ENCODE peak calls at places on chromosomes 13 and 19, in nine cellular contexts. K is mesothelial cell of epicardium; U is RWPE1; B is astrocyte of the spinal cord; V is CD4-positive, alpha-beta T cell; A is ascending aorta; I is bronchial epithelial cell; J is tibial artery; T is glutamatergic neuron. S is an unnamed sample.

GRCh38 chr13:33838567-33839131 is 20.7 kb downstream of the RFC3 start:
- DNase-seq in A (no peak), U (no peak), B (no peak), J (no peak), T (no peak), I (no peak), V (no peak), K (no peak), S (no peak)

GRCh38 chr13:99991013-99991805 is 9.6 kb downstream of the ZIC2 start:
- DNase-seq in T (peak; percentile 19), V (no peak), B (peak; percentile 56), K (no peak), U (no peak), I (no peak), A (no peak), J (no peak), S (peak; percentile 74)

GRCh38 chr19:45050036-45050435 is 11.2 kb downstream of the CLASRP start:
- DNase-seq in I (peak; percentile 70), V (no peak), J (no peak), K (no peak), A (no peak), U (no peak), B (no peak), T (no peak), S (no peak)

GRCh38 chr13:67052550-67053237 is 177.4 kb downstream of the PCDH9 start:
- DNase-seq in I (no peak), U (no peak), A (no peak), B (no peak), V (no peak), K (no peak), J (no peak), T (no peak), S (no peak)

GRCh38 chr13:51848674-51849073 is 3.7 kb upstream of the TMEM272 start:
- DNase-seq in A (no peak), J (no peak), K (no peak), B (peak; percentile 15), I (peak; percentile 74), U (no peak), V (no peak), T (no peak), S (no peak)

GRCh38 chr13:106522898-106523525 is 12.4 kb downstream of the EFNB2 start:
- DNase-seq in I (peak; percentile 58), K (no peak), B (no peak), J (no peak), A (no peak), V (no peak), T (no peak), U (no peak), S (no peak)

GRCh38 chr13:82370306-82370705 is 1512.0 kb downstream of the SLITRK1 start:
- DNase-seq in U (peak; percentile 3), I (peak; percentile 43), A (no peak), B (no peak), J (no peak), V (no peak), T (no peak), K (no peak), S (no peak)

GRCh38 chr19:5621945-5622464 is 571 bp downstream of the SAFB2 start:
- DNase-seq in I (no peak), A (no peak), T (peak; percentile 38), U (no peak), J (peak; percentile 27), K (no peak), V (peak; percentile 13), B (no peak), S (no peak)

GRCh38 chr13:55244991-55245644 is 1895.6 kb upstream of the PRR20A start:
- DNase-seq in U (no peak), V (no peak), B (no peak), A (no peak), T (no peak), K (no peak), J (no peak), I (no peak), S (no peak)

GRCh38 chr19:29620931-29621351 is 14.9 kb downstream of the POP4 start:
- DNase-seq in V (peak; percentile 20), K (no peak), A (no peak), U (no peak), J (no peak), T (no peak), I (no peak), B (no peak), S (no peak)

GRCh38 chr13:26896986-26897668 is 136.5 kb upstream of the GPR12 start:
- DNase-seq in I (no peak), A (no peak), J (no peak), K (no peak), B (no peak), U (no peak), V (no peak), T (no peak), S (no peak)

GRCh38 chr19:29467824-29468401 is 57.9 kb upstream of the VSTM2B start:
- DNase-seq in V (no peak), K (no peak), U (peak; percentile 15), A (no peak), B (no peak), T (no peak), J (no peak), I (peak; percentile 5), S (no peak)

GRCh38 chr13:79749985-79750551 is 269.1 kb downstream of the NDFIP2 start:
- DNase-seq in T (no peak), U (peak; percentile 18), J (peak; percentile 74), A (peak; percentile 65), K (peak; percentile 43), B (peak; percentile 96), I (peak; percentile 71), V (no peak), S (no peak)

GRCh38 chr19:1251233-1251502 is 2.8 kb downstream of the MIDN start:
- DNase-seq in I (peak; percentile 31), B (peak; percentile 66), K (no peak), U (no peak), J (peak; percentile 84), V (no peak), T (no peak), A (no peak), S (no peak)

DNA sequence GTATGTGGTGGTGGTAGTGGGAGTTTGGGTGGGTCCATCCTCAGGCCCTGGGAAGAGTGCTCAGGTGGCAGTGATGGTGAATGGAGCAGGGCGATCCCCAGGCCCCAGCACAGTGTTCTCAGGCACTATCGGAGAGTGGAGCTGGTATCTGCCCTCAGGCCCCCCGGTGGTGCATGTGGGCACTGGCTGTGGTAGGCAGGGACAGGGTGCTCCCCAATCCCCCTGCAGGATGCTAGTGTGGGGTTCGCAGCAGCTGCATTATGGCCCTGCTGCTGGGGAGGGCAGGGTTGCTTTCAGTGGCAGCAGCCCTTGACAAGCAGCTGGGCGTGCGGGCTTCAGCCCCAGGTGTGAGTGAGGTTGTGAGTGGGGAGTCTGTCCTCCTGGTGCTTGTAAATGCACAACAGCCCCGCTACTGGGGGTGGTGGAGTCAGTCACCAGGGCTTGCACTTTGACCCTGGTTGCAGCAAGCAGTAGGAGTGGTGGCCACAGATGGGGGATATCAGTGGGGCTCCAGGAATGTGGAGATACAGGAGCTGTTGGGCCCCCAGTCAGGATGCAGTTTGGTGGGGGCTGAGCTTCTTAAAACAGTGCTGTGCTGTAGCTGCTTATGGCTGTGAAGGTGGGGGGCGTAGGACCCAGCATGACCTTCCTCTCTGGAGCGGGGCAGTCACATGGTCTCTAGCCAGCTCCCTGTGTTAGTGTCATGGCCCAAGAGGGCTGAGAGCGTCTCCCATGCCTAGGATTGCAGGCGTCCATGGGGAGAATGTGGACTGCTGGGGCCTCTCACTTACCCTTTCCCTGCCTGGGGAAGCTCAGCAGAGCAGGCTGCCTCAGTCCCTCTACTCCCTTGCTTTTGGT is 38.7 kb upstream of the ARHGEF7 start:
- DNase-seq in B (no peak), V (no peak), J (no peak), I (no peak), K (no peak), U (no peak), T (no peak), A (no peak), S (no peak)
- TF ChIP-seq CTCF in B (no peak), V (no peak), J (no peak), I (no peak), K (no peak), U (no peak), T (no peak), A (no peak), S (peak; percentile 32)

GRCh38 chr13:60655268-60655667 is 258.2 kb downstream of the TDRD3 start:
- DNase-seq in V (no peak), J (no peak), U (no peak), B (no peak), K (no peak), I (peak; percentile 24), A (no peak), T (no peak), S (no peak)

DNA sequence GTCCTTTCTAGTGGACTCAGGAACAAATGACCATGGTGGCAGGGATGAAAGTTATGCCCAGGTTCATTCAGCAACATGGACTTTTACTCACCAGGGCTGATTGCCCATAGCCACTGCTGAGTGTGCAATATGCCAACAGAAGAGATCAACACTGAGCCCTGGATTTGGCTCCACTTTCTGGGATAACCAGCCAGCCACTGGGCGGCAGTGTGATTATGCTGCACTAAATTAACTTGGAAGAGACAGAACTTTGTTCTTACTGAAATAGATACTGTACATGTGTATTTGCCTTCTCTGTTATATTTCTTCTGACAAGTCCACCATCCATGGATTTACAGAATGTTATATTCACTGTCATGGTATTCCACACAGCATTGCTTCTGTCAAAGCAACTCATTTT is 257.4 kb downstream of the TDRD3 start:
- DNase-seq in A (no peak), V (no peak), T (peak; percentile 39), U (peak; percentile 14), K (no peak), I (peak; percentile 53), J (peak; percentile 37), B (peak; percentile 43), S (no peak)
- TF ChIP-seq CTCF in A (no peak), V (no peak), T (no peak), U (peak; percentile 60), K (no peak), I (peak; percentile 81), J (peak; percentile 32), B (peak; percentile 67), S (peak; percentile 66)

DNA sequence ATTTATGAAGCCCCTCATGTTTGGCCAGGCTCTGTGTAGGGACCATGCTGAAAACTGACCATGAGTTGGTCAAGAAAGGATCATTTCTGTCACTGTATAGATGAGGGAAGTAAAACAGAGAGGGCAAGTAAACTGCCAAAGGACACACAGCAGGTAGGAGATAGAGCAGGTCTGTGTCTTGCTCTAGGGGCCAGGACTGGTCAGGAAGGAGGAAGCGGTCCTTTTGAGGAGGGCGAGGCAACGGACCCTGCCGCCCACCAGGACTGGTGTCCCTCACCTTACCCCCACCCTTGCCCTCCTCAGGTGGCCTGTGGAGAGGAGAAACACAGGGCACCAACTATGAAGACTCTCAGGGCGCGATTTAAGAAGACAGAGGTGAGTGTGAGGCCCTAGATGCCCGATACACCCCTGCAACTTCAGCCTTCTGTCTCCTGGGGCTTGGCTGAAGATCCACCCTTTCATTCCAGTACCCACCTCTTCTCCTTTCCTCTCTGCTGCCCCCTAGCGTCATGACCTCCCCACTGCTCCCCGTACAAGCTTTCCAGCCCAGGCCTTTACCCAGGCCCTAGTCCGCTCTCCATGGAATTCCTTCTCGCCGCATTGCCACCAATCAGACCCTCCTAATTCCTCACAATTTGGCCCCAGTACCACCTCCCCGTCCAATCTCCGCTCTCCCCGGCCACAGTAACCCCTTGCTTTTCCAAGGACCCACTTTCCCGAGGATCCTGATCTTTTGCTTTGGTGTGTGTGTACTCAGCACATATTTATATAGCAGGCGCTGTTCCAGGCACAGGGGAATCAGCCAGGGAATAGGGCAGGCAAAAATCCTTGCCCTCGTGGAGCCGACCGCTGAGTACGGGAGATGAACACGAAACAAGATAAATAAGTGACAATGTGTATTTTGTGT is 3.9 kb downstream of the ANKRD24 start:
- DNase-seq in K (peak; percentile 70), T (peak; percentile 92), A (peak; percentile 74), U (peak; percentile 76), J (peak; percentile 41), B (peak; percentile 58), I (peak; percentile 47), V (peak; percentile 59), S (no peak)
- TF ChIP-seq CTCF in K (peak; percentile 71), T (peak; percentile 82), A (no peak), U (peak; percentile 85), J (peak; percentile 12), B (peak; percentile 88), I (peak; percentile 89), V (peak; percentile 58), S (peak; percentile 86)

GRCh38 chr13:23871616-23872220 is 17.5 kb downstream of the MIPEP start:
- DNase-seq in A (no peak), I (peak; percentile 47), J (no peak), T (no peak), V (no peak), U (peak; percentile 52), K (no peak), B (peak; percentile 62), S (no peak)
- TF ChIP-seq CTCF in A (peak; percentile 34), I (peak; percentile 27), J (peak; percentile 73), T (peak; percentile 77), V (peak; percentile 80), U (peak; percentile 64), K (peak; percentile 84), B (peak; percentile 40), S (peak; percentile 82)